ENCODE peak calls at places on chromosomes 5 and 9, in eight cellular contexts. S is IMR-90, J is psoas muscle, C is H9, Y is spleen, H is GM12878, D is neural progenitor cell, O is cardiac muscle cell. W is an unnamed sample.

GRCh38 chr5:79527431-79527830 is 13.5 kb upstream of the HOMER1 start:
- DNase-seq in S (no peak), J (no peak), C (no peak), Y (no peak), H (no peak), D (no peak), O (no peak), W (no peak)

GRCh38 chr9:108180511-108180910 is 675.3 kb downstream of the ACTL7B start:
- DNase-seq in S (no peak), J (peak; percentile 52), C (no peak), Y (no peak), H (no peak), D (no peak), O (peak; percentile 23), W (no peak)

GRCh38 chr5:9313751-9314150 is 232.1 kb downstream of the SEMA5A start:
- DNase-seq in S (no peak), J (no peak), C (peak; percentile 45), Y (no peak), H (no peak), D (no peak), O (no peak), W (no peak)

GRCh38 chr5:68953151-68953884 is 140.5 kb upstream of the SLC30A5 start:
- DNase-seq in S (no peak), J (no peak), C (no peak), Y (no peak), H (no peak), D (no peak), O (no peak), W (no peak)

GRCh38 chr9:123426406-123426805 is 70.4 kb downstream of the CRB2 start:
- DNase-seq in S (no peak), J (no peak), C (peak; percentile 26), Y (peak; percentile 13), H (peak; percentile 39), D (no peak), O (no peak), W (no peak)

GRCh38 chr9:20579544-20580309 is 42.6 kb downstream of the MLLT3 start:
- DNase-seq in S (no peak), J (no peak), C (no peak), Y (no peak), H (no peak), D (no peak), O (no peak), W (no peak)

GRCh38 chr9:86766912-86767311 is 180.4 kb downstream of the GAS1 start:
- DNase-seq in S (peak; percentile 89), J (no peak), C (no peak), Y (no peak), H (no peak), D (peak; percentile 45), O (peak; percentile 92), W (peak; percentile 69)

GRCh38 chr5:173180331-173180730 is 36.0 kb downstream of the BNIP1 start:
- DNase-seq in S (no peak), J (no peak), C (no peak), Y (no peak), H (no peak), D (no peak), O (no peak), W (peak; percentile 49)

GRCh38 chr9:2602704-2603116 is 18.9 kb upstream of the VLDLR start:
- DNase-seq in S (peak; percentile 23), J (no peak), C (no peak), Y (no peak), H (peak; percentile 49), D (no peak), O (peak; percentile 16), W (peak; percentile 18)

GRCh38 chr5:124124711-124125229 is 612.8 kb downstream of the CSNK1G3 start:
- DNase-seq in S (peak; percentile 0), J (no peak), C (no peak), Y (no peak), H (no peak), D (no peak), O (peak; percentile 18), W (no peak)

GRCh38 chr5:174736351-174736721 is 12.0 kb downstream of the MSX2 start:
- DNase-seq in S (peak; percentile 91), J (no peak), C (no peak), Y (no peak), H (no peak), D (no peak), O (peak; percentile 26), W (no peak)

GRCh38 chr5:127848098-127848497 is 144.9 kb downstream of the CCDC192 start:
- DNase-seq in S (no peak), J (no peak), C (no peak), Y (no peak), H (no peak), D (no peak), O (no peak), W (no peak)

GRCh38 chr5:1763548-1763911 is 36.1 kb downstream of the MRPL36 start:
- DNase-seq in S (peak; percentile 72), J (no peak), C (peak; percentile 59), Y (peak; percentile 67), H (no peak), D (peak; percentile 78), O (peak; percentile 85), W (peak; percentile 37)

GRCh38 chr5:14715481-14715880 is 51.0 kb downstream of the OTULIN start:
- DNase-seq in S (peak; percentile 54), J (no peak), C (no peak), Y (no peak), H (no peak), D (no peak), O (no peak), W (no peak)

GRCh38 chr9:12469084-12469483 is 224.1 kb upstream of the TYRP1 start:
- DNase-seq in S (no peak), J (no peak), C (no peak), Y (no peak), H (no peak), D (no peak), O (no peak), W (no peak)

GRCh38 chr9:35114113-35114847 is 1.4 kb downstream of the ATOSB start:
- DNase-seq in S (peak; percentile 94), J (peak; percentile 86), C (peak; percentile 98), Y (peak; percentile 91), H (no peak), D (peak; percentile 98), O (peak; percentile 97), W (peak; percentile 97)

GRCh38 chr9:100033877-100034551 is 64.8 kb downstream of the ERP44 start:
- DNase-seq in S (no peak), J (no peak), C (no peak), Y (no peak), H (no peak), D (no peak), O (no peak), W (no peak)

GRCh38 chr5:149944666-149945065 is at the start of gene PDE6A:
- DNase-seq in S (no peak), J (no peak), C (no peak), Y (no peak), H (no peak), D (no peak), O (no peak), W (no peak)

GRCh38 chr5:159765034-159765433 is 151.2 kb upstream of the ADRA1B start:
- DNase-seq in S (peak; percentile 25), J (no peak), C (no peak), Y (no peak), H (no peak), D (no peak), O (peak; percentile 29), W (no peak)

GRCh38 chr5:116514521-116514920 is 60.1 kb downstream of the SEMA6A start:
- DNase-seq in S (no peak), J (no peak), C (no peak), Y (no peak), H (no peak), D (no peak), O (no peak), W (no peak)

GRCh38 chr9:123816817-123817472 is 113.0 kb downstream of the DENND1A start:
- DNase-seq in S (no peak), J (no peak), C (no peak), Y (no peak), H (no peak), D (no peak), O (no peak), W (no peak)

GRCh38 chr5:34941936-34942335 is 12.6 kb downstream of the DNAJC21 start:
- DNase-seq in S (no peak), J (no peak), C (no peak), Y (no peak), H (no peak), D (no peak), O (no peak), W (no peak)

GRCh38 chr5:139985733-139986132 is 57.4 kb downstream of the NRG2 start:
- DNase-seq in S (peak; percentile 68), J (peak; percentile 72), C (no peak), Y (no peak), H (peak; percentile 20), D (peak; percentile 59), O (no peak), W (peak; percentile 52)

GRCh38 chr5:22242532-22242931 is 610.6 kb downstream of the CDH12 start:
- DNase-seq in S (no peak), J (no peak), C (peak; percentile 46), Y (no peak), H (no peak), D (peak; percentile 63), O (no peak), W (peak; percentile 19)
- TF ChIP-seq CTCF in S (no peak), J (no peak), C (peak; percentile 62), Y (no peak), H (no peak), D (peak; percentile 49), O (no peak), W (peak; percentile 21)

GRCh38 chr5:36177154-36177553 is 25.2 kb downstream of the SKP2 start:
- DNase-seq in S (no peak), J (no peak), C (no peak), Y (no peak), H (peak; percentile 32), D (no peak), O (no peak), W (no peak)
- H3K27ac ChIP-seq in S (no peak overlapping the region), J (no peak overlapping the region), C (no peak overlapping the region), Y (no peak overlapping the region), H (peak overlapping the region; percentile 50), D (peak overlapping the region; percentile 66), O (no peak overlapping the region), W (no peak overlapping the region)

DNA sequence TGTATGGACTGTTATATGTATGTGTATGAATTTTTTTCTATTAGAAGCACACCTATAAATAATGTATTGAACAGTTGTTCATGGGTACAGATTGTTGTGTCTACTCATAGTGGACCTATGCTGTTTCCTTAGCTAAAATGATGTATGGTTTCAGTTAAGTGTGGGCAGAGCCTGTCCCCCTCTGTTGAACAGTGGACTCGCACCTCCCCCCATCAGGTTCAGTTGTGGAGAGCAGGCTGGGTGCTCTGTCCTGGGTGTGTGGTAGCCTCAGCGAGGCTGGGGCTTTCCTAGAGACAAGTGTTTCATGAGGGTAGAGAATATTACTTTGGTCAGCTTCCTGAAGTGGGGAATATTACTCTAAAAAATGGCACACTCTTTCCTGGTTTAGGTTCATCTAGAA is 47.4 kb upstream of the LRRTM2 start:
- DNase-seq in S (no peak), J (no peak), C (no peak), Y (no peak), H (no peak), D (no peak), O (no peak), W (no peak)
- TF ChIP-seq CTCF in S (no peak), J (no peak), C (peak; percentile 14), Y (no peak), H (peak; percentile 9), D (no peak), O (no peak), W (no peak)

DNA sequence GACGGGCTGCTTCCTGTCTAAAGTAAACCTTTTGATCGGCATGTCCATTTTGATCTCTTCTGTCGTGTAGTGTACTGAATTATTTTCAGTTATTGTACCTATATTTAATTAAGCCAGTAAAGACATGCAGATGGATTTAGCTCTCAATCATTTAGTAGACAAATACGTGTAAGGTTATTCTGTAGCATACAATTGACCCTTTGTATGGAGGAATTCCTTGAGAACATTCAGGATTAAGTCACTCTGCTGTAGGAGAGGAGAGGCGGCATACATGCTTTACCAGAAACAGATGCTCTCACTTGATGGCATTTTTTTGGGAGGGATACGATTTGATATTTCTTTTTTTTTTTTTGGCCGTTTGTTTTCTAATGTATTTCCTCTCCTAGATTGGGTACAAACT is 141.0 kb downstream of the PBX3 start:
- DNase-seq in S (peak; percentile 56), J (no peak), C (no peak), Y (no peak), H (no peak), D (peak; percentile 75), O (peak; percentile 21), W (no peak)
- H3K27ac ChIP-seq in S (no peak overlapping the region), J (no peak overlapping the region), C (no peak overlapping the region), Y (no peak overlapping the region), H (no peak overlapping the region), D (no peak overlapping the region), O (no peak overlapping the region), W (no peak overlapping the region)